ENCODE peak calls at places on chromosome 6, in four cellular contexts. Y, L, N and V are unnamed samples.

GRCh38 chr6:85078071-85078470 is 313.7 kb upstream of the TBX18 start:
- DNase-seq in N (peak; percentile 78), L (no peak), Y (no peak), V (peak; percentile 92)

GRCh38 chr6:29602564-29603361 is 17.8 kb downstream of the OR2H2 start:
- DNase-seq in L (no peak), Y (no peak), N (no peak), V (peak; percentile 17)

GRCh38 chr6:141472123-141472522 is 660.6 kb upstream of the GJE1 start:
- DNase-seq in N (no peak), L (no peak), Y (no peak), V (no peak)

GRCh38 chr6:34246563-34247391 is 2.0 kb downstream of the SMIM29 start:
- DNase-seq in N (no peak), L (peak; percentile 49), Y (no peak), V (no peak)

GRCh38 chr6:54847799-54848597 is 1.4 kb downstream of the FAM83B start:
- DNase-seq in N (peak; percentile 6), L (no peak), Y (no peak), V (no peak)

GRCh38 chr6:74114428-74114827 is 418.4 kb downstream of the CD109 start:
- DNase-seq in L (no peak), N (no peak), Y (no peak), V (no peak)

GRCh38 chr6:111657146-111657545 is 51.5 kb upstream of the TRAF3IP2 start:
- DNase-seq in N (peak; percentile 61), Y (no peak), L (no peak), V (peak; percentile 82)

GRCh38 chr6:82045965-82046756 is 201.4 kb downstream of the IBTK start:
- DNase-seq in N (peak; percentile 77), Y (no peak), L (no peak), V (peak; percentile 76)

GRCh38 chr6:115717472-115717871 is 343.2 kb downstream of the FRK start:
- DNase-seq in Y (no peak), N (no peak), L (no peak), V (no peak)

GRCh38 chr6:141956868-141957267 is 175.9 kb upstream of the GJE1 start:
- DNase-seq in N (no peak), Y (no peak), L (no peak), V (no peak)

GRCh38 chr6:25882066-25882496 is 8.0 kb upstream of the SLC17A3 start:
- DNase-seq in Y (peak; percentile 13), N (no peak), L (peak; percentile 45), V (no peak)

GRCh38 chr6:157087974-157088373 is 235.3 kb downstream of the TMEM242 start:
- DNase-seq in Y (no peak), N (no peak), L (no peak), V (no peak)

GRCh38 chr6:3159805-3160781 is 2.7 kb upstream of the TUBB2A start:
- DNase-seq in N (no peak), L (peak; percentile 70), Y (no peak), V (no peak)

GRCh38 chr6:3337521-3338350 is 79.0 kb downstream of the PSMG4 start:
- DNase-seq in Y (no peak), N (no peak), L (no peak), V (no peak)

GRCh38 chr6:144006731-144007454 is 1.2 kb downstream of the PLAGL1 start:
- DNase-seq in N (peak; percentile 73), Y (no peak), L (no peak), V (peak; percentile 46)

GRCh38 chr6:53327017-53327395 is 21.7 kb downstream of the ELOVL5 start:
- DNase-seq in N (no peak), Y (no peak), L (no peak), V (peak; percentile 54)

GRCh38 chr6:40022867-40023266 is 88.6 kb upstream of the MOCS1 start:
- DNase-seq in Y (no peak), N (no peak), L (no peak), V (no peak)

GRCh38 chr6:133040025-133040838 is 200.9 kb upstream of the EYA4 start:
- DNase-seq in L (no peak), N (peak; percentile 16), Y (no peak), V (no peak)

GRCh38 chr6:3368701-3369100 is 88.1 kb downstream of the SLC22A23 start:
- DNase-seq in L (no peak), N (no peak), Y (no peak), V (no peak)

GRCh38 chr6:138520463-138520862 is 21.2 kb upstream of the NHSL1 start:
- DNase-seq in N (peak; percentile 64), Y (no peak), L (no peak), V (peak; percentile 52)

GRCh38 chr6:80143312-80143960 is 37.0 kb downstream of the BCKDHB start:
- DNase-seq in Y (peak; percentile 37), N (peak; percentile 98), L (no peak), V (peak; percentile 86)

GRCh38 chr6:74731204-74731603 is 474.6 kb downstream of the COL12A1 start:
- DNase-seq in N (peak; percentile 2), L (no peak), Y (no peak), V (no peak)

GRCh38 chr6:132131777-132132176 is 180.6 kb upstream of the CCN2 start:
- DNase-seq in N (peak; percentile 96), Y (peak; percentile 21), L (no peak), V (peak; percentile 97)

GRCh38 chr6:163392533-163392932 is 22.0 kb upstream of the QKI start:
- DNase-seq in Y (no peak), N (peak; percentile 80), L (no peak), V (no peak)

GRCh38 chr6:110255356-110255755 is 75.1 kb downstream of the CDC40 start:
- DNase-seq in L (no peak), Y (no peak), N (peak; percentile 30), V (peak; percentile 6)

GRCh38 chr6:164520916-164521315 is 788.5 kb downstream of the C6orf118 start:
- DNase-seq in Y (no peak), L (no peak), N (no peak), V (no peak)

GRCh38 chr6:29816030-29816429 is 11.6 kb upstream of the HLA-G start:
- DNase-seq in N (no peak), Y (no peak), L (no peak), V (no peak)

GRCh38 chr6:47209632-47210031 is 100.1 kb downstream of the TNFRSF21 start:
- DNase-seq in L (no peak), N (peak; percentile 77), Y (no peak), V (peak; percentile 13)

GRCh38 chr6:8080338-8081151 is 16.4 kb upstream of the BLOC1S5 start:
- DNase-seq in Y (no peak), L (no peak), N (peak; percentile 79), V (peak; percentile 25)

GRCh38 chr6:133062077-133062476 is 179.1 kb upstream of the EYA4 start:
- DNase-seq in L (no peak), N (peak; percentile 71), Y (no peak), V (no peak)

GRCh38 chr6:7390218-7390878 is 740 bp downstream of the RIOK1 start:
- DNase-seq in N (no peak), Y (no peak), L (no peak), V (peak; percentile 3)

GRCh38 chr6:57313009-57313408 is 4.4 kb upstream of the PRIM2 start:
- DNase-seq in Y (no peak), N (peak; percentile 39), L (no peak), V (no peak)

GRCh38 chr6:120147218-120147871 is 797.8 kb upstream of the MAN1A1 start:
- DNase-seq in L (no peak), Y (no peak), N (no peak), V (no peak)

GRCh38 chr6:130587778-130588520 is 222.1 kb downstream of the TMEM200A start:
- DNase-seq in N (peak; percentile 92), L (no peak), Y (no peak), V (peak; percentile 78)

GRCh38 chr6:2970753-2971419 is 481 bp downstream of the SERPINB6 start:
- DNase-seq in L (peak; percentile 43), N (peak; percentile 43), Y (peak; percentile 84), V (peak; percentile 41)

DNA sequence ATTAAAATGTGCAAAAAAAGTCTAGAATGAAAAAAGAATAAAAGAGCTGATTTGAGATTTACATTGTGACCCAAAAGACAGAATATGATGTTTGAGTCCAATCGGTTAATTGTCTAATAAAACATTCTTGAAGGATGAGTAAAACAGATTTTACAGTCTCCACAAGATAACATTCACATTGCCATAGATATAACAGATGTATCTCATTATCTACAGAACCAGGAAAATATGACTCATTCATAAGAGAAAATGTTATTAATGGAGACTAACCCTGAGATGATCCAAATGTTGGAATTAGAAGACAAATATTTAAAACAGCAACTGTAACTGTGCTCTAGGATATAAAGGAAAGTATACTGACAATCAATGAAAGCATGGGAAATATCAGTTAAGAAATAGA is 141.7 kb downstream of the RFX6 start:
- DNase-seq in L (no peak), Y (no peak), N (no peak), V (no peak)
- TF ChIP-seq CTCF in L (no peak), Y (no peak), N (no peak), V (no peak)

GRCh38 chr6:121615493-121615892 is 180.0 kb downstream of the GJA1 start:
- DNase-seq in L (no peak), N (no peak), Y (no peak), V (no peak)
- TF ChIP-seq CTCF in L (no peak), N (peak; percentile 28), Y (peak; percentile 19), V (peak; percentile 62)

GRCh38 chr6:32166411-32167061 is 2.1 kb downstream of the EGFL8 start:
- DNase-seq in L (no peak), N (no peak), Y (no peak), V (no peak)
- TF ChIP-seq CTCF in L (no peak), N (peak; percentile 5), Y (no peak), V (no peak)

DNA sequence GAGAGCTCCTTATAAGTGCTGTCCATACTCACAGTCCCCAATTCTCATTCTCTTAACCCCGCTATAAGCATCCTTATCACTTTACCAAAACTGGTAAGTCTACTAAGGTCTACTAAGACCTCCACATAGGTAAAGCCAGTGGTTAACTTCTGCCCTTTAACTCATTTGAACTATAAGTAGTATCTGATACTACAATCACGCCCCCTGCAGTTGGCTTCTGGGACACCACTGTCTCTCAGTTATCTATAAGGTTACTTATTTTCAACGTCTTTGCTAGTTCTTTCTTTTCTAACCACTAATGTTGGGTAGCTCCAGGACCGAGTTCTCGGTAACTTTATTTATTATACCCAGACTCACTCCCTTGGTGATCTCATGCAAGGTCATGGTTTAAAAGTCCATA is 142.6 kb downstream of the ARHGAP18 start:
- DNase-seq in N (no peak), Y (no peak), L (no peak), V (no peak)
- TF ChIP-seq CTCF in N (peak; percentile 40), Y (peak; percentile 40), L (no peak), V (peak; percentile 74)

GRCh38 chr6:14282854-14283505 is 165.4 kb downstream of the CD83 start:
- DNase-seq in L (no peak), Y (no peak), N (no peak), V (no peak)
- TF ChIP-seq CTCF in L (no peak), Y (no peak), N (no peak), V (no peak)

DNA sequence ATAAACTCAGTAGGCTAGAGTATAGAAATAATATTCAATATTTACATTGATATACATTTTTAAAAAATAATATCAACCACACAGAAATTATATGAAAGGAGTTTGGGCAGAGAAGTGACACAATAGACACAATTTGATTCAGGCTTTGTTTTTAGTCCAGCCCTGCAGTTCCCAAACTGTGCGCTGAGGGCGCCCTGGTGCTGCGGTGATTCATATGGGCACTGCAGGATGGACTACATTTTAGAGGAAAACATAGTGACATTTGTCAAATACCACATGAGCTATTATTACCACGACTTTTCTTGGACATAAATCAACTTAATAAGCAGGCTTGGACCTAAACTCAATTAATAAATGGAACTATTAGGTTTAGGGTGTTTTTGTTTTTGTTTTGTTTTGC is 364.3 kb upstream of the ID4 start:
- DNase-seq in N (no peak), Y (no peak), L (no peak), V (no peak)
- TF ChIP-seq CTCF in N (peak; percentile 36), Y (no peak), L (no peak), V (peak; percentile 48)